ENCODE peak calls at places on chromosomes 11 and 22, in five cellular contexts. Y is neural progenitor cell; R is psoas muscle; N is CD8-positive, alpha-beta memory T cell; F is mesenchymal stem cell. V is an unnamed sample.

GRCh38 chr22:47918276-47918928 is 1156.0 kb downstream of the TBC1D22A start:
- DNase-seq in Y (no peak), R (no peak), N (peak; percentile 18), F (no peak), V (no peak)

GRCh38 chr11:11209967-11210366 is 143.1 kb downstream of the CSNK2A3 start:
- DNase-seq in Y (no peak), R (no peak), N (no peak), F (no peak), V (no peak)

GRCh38 chr22:20312396-20313191 is 7.3 kb downstream of the DGCR6L start:
- DNase-seq in Y (peak; percentile 0), R (no peak), N (no peak), F (no peak), V (no peak)

GRCh38 chr11:124079631-124080318 is 35.5 kb upstream of the VWA5A start:
- DNase-seq in Y (no peak), R (no peak), N (no peak), F (peak; percentile 50), V (no peak)

GRCh38 chr11:62105611-62106245 is 18.1 kb upstream of the INCENP start:
- DNase-seq in Y (no peak), R (no peak), N (no peak), F (peak; percentile 84), V (no peak)

GRCh38 chr11:92596596-92597317 is 372.1 kb downstream of the FAT3 start:
- DNase-seq in Y (no peak), R (no peak), N (no peak), F (no peak), V (no peak)

GRCh38 chr11:12249590-12250260 is 127.6 kb upstream of the PARVA start:
- DNase-seq in Y (no peak), R (no peak), N (no peak), F (no peak), V (no peak)

GRCh38 chr11:57680552-57680874 is 12.6 kb downstream of the ZDHHC5 start:
- DNase-seq in Y (no peak), R (no peak), N (no peak), F (peak; percentile 29), V (no peak)

GRCh38 chr11:72191961-72192381 is at the start of gene FOLR1:
- DNase-seq in Y (peak; percentile 56), R (no peak), N (no peak), F (peak; percentile 8), V (no peak)

GRCh38 chr22:49925525-49926128 is 7.2 kb downstream of the CRELD2 start:
- DNase-seq in Y (no peak), R (no peak), N (peak; percentile 86), F (no peak), V (peak; percentile 72)

GRCh38 chr22:20839837-20840645 is 18.6 kb downstream of the PI4KA start:
- DNase-seq in Y (no peak), R (no peak), N (no peak), F (no peak), V (no peak)

GRCh38 chr11:126345759-126346585 is 9.5 kb upstream of the ST3GAL4 start:
- DNase-seq in Y (no peak), R (peak; percentile 60), N (no peak), F (peak; percentile 76), V (no peak)

GRCh38 chr11:92941676-92942571 is 27.5 kb upstream of the MTNR1B start:
- DNase-seq in Y (peak; percentile 33), R (no peak), N (no peak), F (peak; percentile 37), V (no peak)

GRCh38 chr11:27716850-27717249 is 16.6 kb upstream of the BDNF start:
- DNase-seq in Y (peak; percentile 47), R (no peak), N (no peak), F (peak; percentile 69), V (no peak)

GRCh38 chr11:27717801-27718229 is 17.6 kb upstream of the BDNF start:
- DNase-seq in Y (peak; percentile 44), R (no peak), N (no peak), F (peak; percentile 66), V (no peak)

GRCh38 chr11:27717377-27717776 is 17.1 kb upstream of the BDNF start:
- DNase-seq in Y (no peak), R (no peak), N (no peak), F (peak; percentile 58), V (no peak)

GRCh38 chr11:27718346-27718852 is 18.1 kb upstream of the BDNF start:
- DNase-seq in Y (peak; percentile 91), R (no peak), N (no peak), F (peak; percentile 95), V (no peak)

DNA sequence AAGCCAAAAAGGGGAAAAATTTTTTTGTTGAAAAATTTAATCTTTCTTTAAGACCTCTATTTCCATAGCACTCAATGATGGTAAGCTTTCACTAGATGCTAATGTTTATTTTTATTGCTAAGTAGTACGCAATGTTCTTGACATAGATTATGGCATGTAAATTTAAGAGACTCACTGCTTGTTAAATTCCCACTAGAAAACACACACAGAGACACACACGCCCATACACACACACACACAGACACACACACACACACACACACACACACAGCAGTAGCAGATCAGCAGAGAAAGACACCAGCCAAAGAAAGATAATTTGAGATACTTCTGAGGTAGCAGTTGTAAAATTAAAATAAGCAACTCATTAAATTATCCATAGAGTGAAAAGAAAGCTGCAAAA is 16.0 kb upstream of the BDNF start:
- DNase-seq in Y (no peak), R (no peak), N (no peak), F (peak; percentile 31), V (no peak)
- H3K27me3 ChIP-seq in Y (peaks cover 20% of the 10 kb centered on the region), R (peaks cover 8% of the 10 kb centered on the region), N (peaks cover 5% of the 10 kb centered on the region), F (peaks cover 18% of the 10 kb centered on the region), V (peaks cover 21% of the 10 kb centered on the region)

DNA sequence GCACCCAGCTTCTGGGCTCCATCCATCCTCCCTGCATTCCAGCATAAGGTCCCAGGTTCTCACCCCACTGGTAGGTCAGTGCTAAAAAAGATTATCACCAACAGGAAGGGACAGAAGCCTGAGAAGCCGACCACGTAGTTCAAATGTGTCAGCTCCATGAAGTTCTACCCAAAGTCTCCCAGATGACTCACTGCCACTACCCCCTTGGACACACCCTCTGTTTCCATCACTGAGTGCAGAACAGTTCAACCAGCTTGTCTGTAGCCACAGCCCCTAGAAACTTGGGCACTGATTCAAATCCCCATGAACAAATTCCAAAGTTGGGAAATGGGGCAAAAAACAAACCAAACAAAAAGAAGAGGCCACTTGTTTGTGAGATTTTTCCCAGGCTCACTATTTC is 24.4 kb upstream of the FLI1 start:
- DNase-seq in Y (no peak), R (no peak), N (no peak), F (peak; percentile 41), V (no peak)
- H3K4me3 ChIP-seq in Y (no peak overlapping the region), R (no peak overlapping the region), N (no peak overlapping the region), F (no peak overlapping the region), V (no peak overlapping the region)

GRCh38 chr11:120020486-120020885 is 117.4 kb downstream of the TRIM29 start:
- DNase-seq in Y (no peak), R (no peak), N (no peak), F (no peak), V (no peak)
- H3K27me3 ChIP-seq in Y (no peaks in the 10 kb centered on the region), R (no peaks in the 10 kb centered on the region), N (peaks cover 5% of the 10 kb centered on the region), F (peaks cover 86% of the 10 kb centered on the region), V (peaks cover 4% of the 10 kb centered on the region)

GRCh38 chr11:94185387-94186084 is 56.9 kb downstream of the PANX1 start:
- DNase-seq in Y (no peak), R (no peak), N (no peak), F (no peak), V (no peak)
- H3K4me3 ChIP-seq in Y (no peak overlapping the region), R (no peak overlapping the region), N (no peak overlapping the region), F (no peak overlapping the region), V (no peak overlapping the region)